ENCODE peak calls at places on chromosomes 1 and 21, in eight cellular contexts. G, P, D, V, R, Q, S and K are unnamed samples.
A peak's percentile ranks its signal among the peaks of the same experiment; 100 is the strongest.

GRCh38 chr21:46185717-46186116 is 1.5 kb upstream of the SPATC1L start:
- DNase-seq in G (no peak), P (no peak), Q (no peak), R (no peak), D (no peak), V (no peak), S (no peak), K (no peak)

GRCh38 chr1:203559523-203559922 is 65.6 kb downstream of the OPTC start:
- DNase-seq in D (no peak), P (no peak), V (peak; percentile 41), Q (no peak), S (no peak), R (no peak), G (peak; percentile 74), K (no peak)

GRCh38 chr21:41620982-41621381 is 113.0 kb upstream of the TMPRSS2 start:
- DNase-seq in D (no peak), V (no peak), R (no peak), G (no peak), Q (no peak), S (no peak), P (no peak), K (no peak)

GRCh38 chr1:1906185-1907097 is 8.6 kb upstream of the CALML6 start:
- DNase-seq in R (peak; percentile 92), P (peak; percentile 89), Q (peak; percentile 67), D (peak; percentile 51), S (peak; percentile 89), V (peak; percentile 90), G (peak; percentile 83), K (peak; percentile 15)

GRCh38 chr21:30831194-30831765 is 1.7 kb upstream of the KRTAP7-1 start:
- DNase-seq in G (no peak), R (peak; percentile 72), P (peak; percentile 39), Q (no peak), D (no peak), V (peak; percentile 76), S (peak; percentile 28), K (no peak)

GRCh38 chr1:187626056-187626455 is 797.3 kb downstream of the PLA2G4A start:
- DNase-seq in Q (no peak), P (no peak), S (no peak), R (no peak), V (no peak), G (no peak), D (no peak), K (no peak)

GRCh38 chr21:26717146-26717739 is 128.0 kb downstream of the ADAMTS1 start:
- DNase-seq in R (peak; percentile 38), D (no peak), V (peak; percentile 60), P (no peak), S (no peak), G (peak; percentile 34), Q (no peak), K (no peak)

GRCh38 chr1:24421502-24421901 is 5.9 kb downstream of the NIPAL3 start:
- DNase-seq in P (no peak), V (peak; percentile 28), Q (no peak), S (no peak), D (no peak), R (peak; percentile 22), G (no peak), K (no peak)

GRCh38 chr1:203643213-203644045 is 16.8 kb downstream of the ATP2B4 start:
- DNase-seq in D (no peak), S (no peak), R (no peak), V (no peak), P (no peak), Q (no peak), G (no peak), K (no peak)

GRCh38 chr1:182101415-182102041 is 40.0 kb upstream of the ZNF648 start:
- DNase-seq in S (no peak), G (no peak), R (no peak), Q (no peak), D (no peak), V (peak; percentile 74), P (peak; percentile 20), K (no peak)

GRCh38 chr1:44345187-44345775 is 9.8 kb downstream of the ERI3 start:
- DNase-seq in V (no peak), R (no peak), Q (no peak), G (no peak), S (no peak), D (no peak), P (no peak), K (no peak)

GRCh38 chr1:13965770-13966398 is 265.9 kb downstream of the PRDM2 start:
- DNase-seq in P (peak; percentile 70), Q (no peak), V (peak; percentile 71), S (peak; percentile 72), G (no peak), R (peak; percentile 33), D (no peak), K (peak; percentile 40)

GRCh38 chr1:18547460-18547859 is 66.7 kb downstream of the KLHDC7A start:
- DNase-seq in R (no peak), P (no peak), S (no peak), D (no peak), V (no peak), G (no peak), Q (no peak), K (no peak)

GRCh38 chr1:62299426-62300200 is 19.6 kb downstream of the KANK4 start:
- DNase-seq in G (no peak), D (no peak), P (no peak), S (no peak), V (peak; percentile 47), R (no peak), Q (no peak), K (no peak)

GRCh38 chr1:49995734-49996133 is 28.0 kb downstream of the AGBL4 start:
- DNase-seq in Q (no peak), S (no peak), V (peak; percentile 43), D (no peak), P (no peak), R (no peak), G (no peak), K (no peak)

GRCh38 chr1:6464514-6464836 is 1.5 kb downstream of the TNFRSF25 start:
- DNase-seq in D (no peak), Q (no peak), G (no peak), P (no peak), R (no peak), S (no peak), V (peak; percentile 69), K (no peak)

GRCh38 chr1:204870165-204870912 is at the start of gene NFASC:
- DNase-seq in V (no peak), P (no peak), D (no peak), S (no peak), G (no peak), Q (no peak), R (no peak), K (no peak)

GRCh38 chr1:78277253-78277652 is 213.5 kb upstream of the PTGFR start:
- DNase-seq in G (peak; percentile 87), S (no peak), Q (no peak), V (peak; percentile 74), R (no peak), D (no peak), P (no peak), K (no peak)

GRCh38 chr1:50329332-50329932 is 93.8 kb downstream of the DMRTA2 start:
- DNase-seq in R (peak; percentile 10), P (no peak), Q (no peak), G (no peak), V (peak; percentile 37), D (no peak), S (no peak), K (no peak)

GRCh38 chr1:231160851-231161710 is 777 bp upstream of the TRIM67 start:
- DNase-seq in P (peak; percentile 32), V (no peak), R (no peak), S (peak; percentile 22), G (no peak), D (no peak), Q (no peak), K (no peak)

GRCh38 chr1:218351617-218352438 is 6.7 kb downstream of the TGFB2 start:
- DNase-seq in D (no peak), Q (no peak), R (peak; percentile 60), V (peak; percentile 49), G (peak; percentile 72), P (no peak), S (no peak), K (no peak)

GRCh38 chr1:112906155-112906698 is 49.8 kb downstream of the SLC16A1 start:
- DNase-seq in V (peak; percentile 15), R (no peak), D (no peak), G (no peak), Q (no peak), P (no peak), S (no peak), K (no peak)

GRCh38 chr1:88773540-88774150 is 89.6 kb downstream of the PKN2 start:
- DNase-seq in S (no peak), V (peak; percentile 78), Q (no peak), D (no peak), P (no peak), R (no peak), G (peak; percentile 57), K (no peak)

GRCh38 chr1:23799570-23800395 is 771 bp downstream of the GALE start:
- DNase-seq in P (peak; percentile 72), R (no peak), V (peak; percentile 91), S (peak; percentile 49), G (peak; percentile 51), Q (no peak), D (no peak), K (no peak)

GRCh38 chr1:3000671-3001470 is 20.4 kb upstream of the ACTRT2 start:
- DNase-seq in D (no peak), R (no peak), Q (no peak), V (no peak), S (no peak), G (no peak), P (no peak), K (no peak)

GRCh38 chr1:27527223-27527856 is 37.4 kb upstream of the WASF2 start:
- DNase-seq in Q (peak; percentile 23), V (no peak), R (peak; percentile 96), G (no peak), S (peak; percentile 39), D (peak; percentile 52), P (peak; percentile 66), K (peak; percentile 74)

GRCh38 chr1:41810446-41810845 is 108.3 kb downstream of the HIVEP3 start:
- DNase-seq in G (peak; percentile 28), V (peak; percentile 35), S (peak; percentile 59), D (no peak), R (peak; percentile 62), Q (peak; percentile 42), P (peak; percentile 80), K (no peak)

GRCh38 chr21:18275740-18276139 is 31.1 kb downstream of the CHODL start:
- DNase-seq in Q (no peak), S (no peak), V (no peak), D (no peak), P (no peak), G (no peak), R (no peak), K (no peak)

GRCh38 chr1:46302091-46303037 is 1.1 kb downstream of the LRRC41 start:
- DNase-seq in Q (peak; percentile 48), S (peak; percentile 68), R (peak; percentile 71), P (peak; percentile 70), D (peak; percentile 25), V (peak; percentile 24), G (peak; percentile 48), K (no peak)

GRCh38 chr1:51666463-51666862 is 49.6 kb downstream of the OSBPL9 start:
- DNase-seq in S (no peak), D (no peak), P (no peak), Q (no peak), G (peak; percentile 72), V (no peak), R (no peak), K (no peak)

GRCh38 chr1:155989992-155990325 is 11.6 kb upstream of the ARHGEF2 start:
- DNase-seq in R (no peak), G (no peak), P (no peak), V (no peak), D (no peak), Q (no peak), S (no peak), K (no peak)